ENCODE peak calls at places on chromosomes 2 and 18, in ten cellular contexts. One of them, this sample, is unnamed.
A peak's percentile ranks its signal among the peaks of the same experiment; 100 is the strongest.

GRCh38 chr2:46332686-46333281 is 35.6 kb downstream of the EPAS1 start:
- DNase-seq in H9: no peak
- DNase-seq in tibial artery: no peak
- DNase-seq in left lung: no peak
- DNase-seq in OCI-LY7: no peak
- DNase-seq in nephron progenitor cell: no peak
- DNase-seq in uterus: no peak
- DNase-seq in AG09309: no peak
- DNase-seq in foreskin fibroblast: peak; percentile 70
- DNase-seq in AG10803: peak; percentile 77
- DNase-seq in this sample: no peak

GRCh38 chr2:11373096-11373495 is 28.7 kb upstream of the ROCK2 start:
- DNase-seq in nephron progenitor cell: no peak
- DNase-seq in uterus: no peak
- DNase-seq in OCI-LY7: peak; percentile 25
- DNase-seq in tibial artery: no peak
- DNase-seq in left lung: no peak
- DNase-seq in H9: no peak
- DNase-seq in foreskin fibroblast: peak; percentile 24
- DNase-seq in AG09309: no peak
- DNase-seq in AG10803: no peak
- DNase-seq in this sample: no peak

GRCh38 chr2:148173168-148173567 is 152.3 kb downstream of the MBD5 start:
- DNase-seq in OCI-LY7: no peak
- DNase-seq in nephron progenitor cell: no peak
- DNase-seq in tibial artery: no peak
- DNase-seq in left lung: peak; percentile 51
- DNase-seq in H9: no peak
- DNase-seq in AG10803: no peak
- DNase-seq in AG09309: no peak
- DNase-seq in foreskin fibroblast: no peak
- DNase-seq in uterus: no peak
- DNase-seq in this sample: no peak

GRCh38 chr2:152686308-152686707 is 31.0 kb downstream of the PRPF40A start:
- DNase-seq in AG10803: peak; percentile 1
- DNase-seq in AG09309: no peak
- DNase-seq in H9: no peak
- DNase-seq in OCI-LY7: no peak
- DNase-seq in nephron progenitor cell: no peak
- DNase-seq in uterus: no peak
- DNase-seq in left lung: no peak
- DNase-seq in foreskin fibroblast: peak; percentile 3
- DNase-seq in tibial artery: no peak
- DNase-seq in this sample: no peak

GRCh38 chr2:159706385-159706980 is 5.8 kb upstream of the MARCHF7 start:
- DNase-seq in tibial artery: no peak
- DNase-seq in uterus: no peak
- DNase-seq in nephron progenitor cell: no peak
- DNase-seq in OCI-LY7: no peak
- DNase-seq in left lung: no peak
- DNase-seq in H9: no peak
- DNase-seq in AG09309: no peak
- DNase-seq in AG10803: peak; percentile 31
- DNase-seq in foreskin fibroblast: peak; percentile 28
- DNase-seq in this sample: no peak

GRCh38 chr2:69097908-69098655 is 85.1 kb downstream of the ANTXR1 start:
- DNase-seq in H9: no peak
- DNase-seq in OCI-LY7: no peak
- DNase-seq in uterus: no peak
- DNase-seq in AG09309: no peak
- DNase-seq in left lung: no peak
- DNase-seq in nephron progenitor cell: no peak
- DNase-seq in tibial artery: no peak
- DNase-seq in AG10803: peak; percentile 43
- DNase-seq in foreskin fibroblast: no peak
- DNase-seq in this sample: no peak

GRCh38 chr2:99389946-99390345 is 52.8 kb downstream of the EIF5B start:
- DNase-seq in uterus: no peak
- DNase-seq in left lung: no peak
- DNase-seq in nephron progenitor cell: no peak
- DNase-seq in tibial artery: no peak
- DNase-seq in AG10803: no peak
- DNase-seq in foreskin fibroblast: peak; percentile 27
- DNase-seq in AG09309: no peak
- DNase-seq in OCI-LY7: no peak
- DNase-seq in H9: no peak
- DNase-seq in this sample: no peak

GRCh38 chr2:62578837-62579640 is 73.0 kb upstream of the TMEM17 start:
- DNase-seq in tibial artery: no peak
- DNase-seq in left lung: peak; percentile 42
- DNase-seq in nephron progenitor cell: no peak
- DNase-seq in AG10803: peak; percentile 93
- DNase-seq in uterus: no peak
- DNase-seq in H9: no peak
- DNase-seq in AG09309: peak; percentile 54
- DNase-seq in OCI-LY7: no peak
- DNase-seq in foreskin fibroblast: peak; percentile 87
- DNase-seq in this sample: peak; percentile 71

DNA sequence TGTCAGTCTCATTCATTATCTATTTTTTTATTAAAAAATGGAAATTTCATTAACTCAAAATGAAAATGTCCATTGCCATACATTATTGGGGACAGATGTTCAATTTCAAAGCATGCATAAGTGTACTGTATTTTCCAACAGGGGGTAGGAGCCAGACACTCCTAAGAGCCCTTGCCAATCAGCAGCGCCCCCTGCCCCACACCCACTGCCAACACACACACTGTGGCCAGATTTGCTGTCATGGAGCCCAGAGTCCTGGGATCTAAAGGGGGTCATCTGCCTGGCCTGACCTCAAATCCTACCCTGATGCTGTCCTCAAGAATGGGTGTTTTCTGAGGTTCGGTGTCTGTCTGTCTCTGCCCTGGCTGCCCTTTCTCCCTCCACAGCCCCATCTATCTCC is 162.2 kb upstream of the TWIST2 start:
- DNase-seq in left lung: no peak
- DNase-seq in uterus: no peak
- DNase-seq in foreskin fibroblast: no peak
- DNase-seq in OCI-LY7: no peak
- DNase-seq in AG10803: no peak
- DNase-seq in AG09309: no peak
- DNase-seq in nephron progenitor cell: no peak
- DNase-seq in H9: no peak
- DNase-seq in tibial artery: no peak
- DNase-seq in this sample: no peak
- TF ChIP-seq CTCF in left lung: no peak
- TF ChIP-seq CTCF in uterus: no peak
- TF ChIP-seq CTCF in foreskin fibroblast: no peak
- TF ChIP-seq CTCF in OCI-LY7: peak; percentile 29
- TF ChIP-seq CTCF in AG10803: peak; percentile 14
- TF ChIP-seq CTCF in AG09309: no peak
- TF ChIP-seq CTCF in nephron progenitor cell: no peak
- TF ChIP-seq CTCF in H9: peak; percentile 67
- TF ChIP-seq CTCF in tibial artery: no peak
- TF ChIP-seq CTCF in this sample: no peak

DNA sequence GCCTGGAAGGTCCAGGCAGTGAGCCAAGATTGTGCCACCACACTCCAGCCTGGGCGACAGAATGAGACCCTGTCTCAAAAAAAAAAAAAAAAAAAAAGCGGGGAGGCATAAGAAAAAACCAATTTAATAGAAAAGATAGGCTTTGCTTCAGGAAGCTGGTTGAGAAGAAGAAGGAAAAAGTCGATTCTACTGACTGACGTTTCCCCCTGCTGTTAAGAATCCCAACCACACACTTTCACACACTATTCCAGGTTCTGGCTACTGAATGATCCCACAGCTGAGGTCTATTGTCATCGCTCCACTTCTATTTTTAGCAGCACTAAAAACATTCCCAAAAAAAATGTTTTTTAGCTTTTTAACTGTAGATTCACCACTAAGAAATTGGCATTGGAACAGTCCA is 6.7 kb upstream of the CHCHD5 start:
- DNase-seq in AG09309: no peak
- DNase-seq in tibial artery: no peak
- DNase-seq in OCI-LY7: no peak
- DNase-seq in nephron progenitor cell: no peak
- DNase-seq in left lung: no peak
- DNase-seq in AG10803: peak; percentile 51
- DNase-seq in uterus: no peak
- DNase-seq in foreskin fibroblast: peak; percentile 43
- DNase-seq in H9: no peak
- DNase-seq in this sample: no peak
- TF ChIP-seq CTCF in AG09309: peak; percentile 20
- TF ChIP-seq CTCF in tibial artery: no peak
- TF ChIP-seq CTCF in OCI-LY7: no peak
- TF ChIP-seq CTCF in nephron progenitor cell: no peak
- TF ChIP-seq CTCF in left lung: no peak
- TF ChIP-seq CTCF in AG10803: peak; percentile 44
- TF ChIP-seq CTCF in uterus: no peak
- TF ChIP-seq CTCF in foreskin fibroblast: peak; percentile 7
- TF ChIP-seq CTCF in H9: peak; percentile 33
- TF ChIP-seq CTCF in this sample: no peak

GRCh38 chr18:55407191-55407590 is 180.8 kb downstream of the TCF4 start:
- DNase-seq in OCI-LY7: no peak
- DNase-seq in foreskin fibroblast: no peak
- DNase-seq in tibial artery: no peak
- DNase-seq in H9: no peak
- DNase-seq in uterus: no peak
- DNase-seq in left lung: no peak
- DNase-seq in AG09309: no peak
- DNase-seq in AG10803: no peak
- DNase-seq in nephron progenitor cell: no peak
- DNase-seq in this sample: no peak

GRCh38 chr18:55406374-55407045 is 181.5 kb downstream of the TCF4 start:
- DNase-seq in left lung: no peak
- DNase-seq in AG10803: no peak
- DNase-seq in foreskin fibroblast: peak; percentile 25
- DNase-seq in uterus: no peak
- DNase-seq in OCI-LY7: no peak
- DNase-seq in H9: no peak
- DNase-seq in nephron progenitor cell: no peak
- DNase-seq in AG09309: no peak
- DNase-seq in tibial artery: no peak
- DNase-seq in this sample: no peak

GRCh38 chr18:55404136-55404810 is 183.7 kb downstream of the TCF4 start:
- DNase-seq in tibial artery: no peak
- DNase-seq in uterus: no peak
- DNase-seq in H9: no peak
- DNase-seq in left lung: no peak
- DNase-seq in AG09309: no peak
- DNase-seq in foreskin fibroblast: no peak
- DNase-seq in OCI-LY7: no peak
- DNase-seq in nephron progenitor cell: no peak
- DNase-seq in AG10803: no peak
- DNase-seq in this sample: no peak

GRCh38 chr18:55404811-55405654 is 183.0 kb downstream of the TCF4 start:
- DNase-seq in foreskin fibroblast: peak; percentile 43
- DNase-seq in uterus: no peak
- DNase-seq in nephron progenitor cell: no peak
- DNase-seq in H9: no peak
- DNase-seq in AG10803: no peak
- DNase-seq in OCI-LY7: no peak
- DNase-seq in left lung: no peak
- DNase-seq in AG09309: no peak
- DNase-seq in tibial artery: no peak
- DNase-seq in this sample: no peak

DNA sequence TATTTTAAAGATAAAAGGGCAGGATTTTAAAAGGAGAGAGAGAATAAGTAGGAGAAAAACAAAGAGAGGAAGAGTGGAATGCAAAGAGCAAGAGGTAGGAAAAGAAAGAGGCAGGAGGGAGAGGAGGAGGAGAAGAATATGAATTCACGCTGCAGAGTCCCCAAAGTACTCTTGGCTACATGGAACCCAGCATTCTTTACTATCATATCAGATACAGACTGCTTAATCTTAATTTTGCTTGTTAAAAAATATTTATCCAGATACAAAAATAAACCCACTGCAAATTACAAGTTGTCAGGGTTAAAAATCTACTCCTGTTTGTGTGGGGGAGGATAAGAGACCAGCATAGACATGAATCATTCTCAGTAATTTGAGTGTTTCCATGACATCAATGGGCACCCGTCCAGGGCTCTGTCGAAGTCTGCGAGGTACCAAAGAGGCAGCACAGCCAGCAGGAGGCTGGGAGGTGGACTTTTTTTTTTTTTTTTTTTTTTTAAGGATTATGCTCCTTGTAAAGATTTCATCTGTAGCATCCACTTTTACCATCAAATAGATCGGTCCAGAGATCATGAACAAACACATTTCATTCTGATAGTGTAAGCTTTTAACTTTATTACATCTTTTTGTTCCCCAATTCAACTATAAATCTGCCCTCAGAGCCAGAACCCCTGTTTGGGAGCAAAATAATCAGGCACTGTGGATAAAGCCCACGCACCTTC is 182.2 kb downstream of the TCF4 start:
- DNase-seq in tibial artery: peak; percentile 89
- DNase-seq in AG09309: peak; percentile 88
- DNase-seq in foreskin fibroblast: peak; percentile 95
- DNase-seq in OCI-LY7: no peak
- DNase-seq in AG10803: peak; percentile 86
- DNase-seq in nephron progenitor cell: peak; percentile 31
- DNase-seq in uterus: peak; percentile 84
- DNase-seq in left lung: no peak
- DNase-seq in H9: no peak
- DNase-seq in this sample: peak; percentile 62
- TF ChIP-seq CTCF in tibial artery: no peak
- TF ChIP-seq CTCF in AG09309: peak; percentile 26
- TF ChIP-seq CTCF in foreskin fibroblast: no peak
- TF ChIP-seq CTCF in OCI-LY7: no peak
- TF ChIP-seq CTCF in AG10803: peak; percentile 16
- TF ChIP-seq CTCF in nephron progenitor cell: no peak
- TF ChIP-seq CTCF in uterus: no peak
- TF ChIP-seq CTCF in left lung: no peak
- TF ChIP-seq CTCF in H9: no peak
- TF ChIP-seq CTCF in this sample: no peak

DNA sequence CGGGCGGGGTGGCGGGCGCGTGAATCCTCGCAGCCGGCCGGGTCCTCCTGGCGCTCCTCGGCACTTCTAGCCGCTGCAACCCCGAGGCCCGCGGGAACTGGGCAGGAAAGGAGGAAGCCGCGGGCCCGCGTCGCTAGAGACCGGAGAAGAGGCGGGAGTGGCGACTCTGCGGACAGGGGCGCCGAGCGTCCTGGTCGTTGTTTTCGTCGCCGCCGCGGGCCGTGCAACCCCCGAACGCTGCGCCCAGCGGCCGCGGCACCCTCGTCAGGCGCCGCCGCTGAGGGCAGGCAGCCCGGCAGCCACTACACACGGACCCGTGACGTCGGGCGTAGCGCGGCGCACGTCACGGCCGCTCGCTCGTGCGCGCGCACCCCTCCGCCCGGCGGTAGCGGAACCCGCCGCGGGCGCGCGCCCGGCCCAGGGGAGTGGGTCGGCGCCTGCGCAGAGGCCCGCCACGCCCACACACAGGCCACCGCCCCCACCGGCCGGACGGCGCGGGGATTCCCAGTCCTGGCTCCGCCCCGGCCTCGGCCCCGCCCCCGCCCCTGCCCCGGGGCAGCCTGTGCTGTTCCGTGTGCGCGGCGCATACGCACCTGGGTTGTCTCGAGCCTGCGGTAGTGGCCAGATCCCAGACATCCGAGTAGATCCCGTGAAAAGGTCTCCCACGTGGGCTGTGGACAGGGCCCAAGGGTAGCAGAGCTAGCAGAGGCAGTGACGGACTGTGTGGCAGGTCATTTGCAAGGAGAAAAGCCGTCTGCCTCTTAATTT is at the start of gene MAP3K2:
- DNase-seq in tibial artery: peak; percentile 90
- DNase-seq in AG10803: peak; percentile 89
- DNase-seq in OCI-LY7: peak; percentile 96
- DNase-seq in H9: peak; percentile 93
- DNase-seq in uterus: peak; percentile 95
- DNase-seq in left lung: peak; percentile 99
- DNase-seq in AG09309: peak; percentile 52
- DNase-seq in nephron progenitor cell: peak; percentile 97
- DNase-seq in foreskin fibroblast: peak; percentile 98
- DNase-seq in this sample: peak; percentile 96
- TF ChIP-seq CTCF in tibial artery: no peak
- TF ChIP-seq CTCF in AG10803: no peak
- TF ChIP-seq CTCF in OCI-LY7: no peak
- TF ChIP-seq CTCF in H9: no peak
- TF ChIP-seq CTCF in uterus: no peak
- TF ChIP-seq CTCF in left lung: no peak
- TF ChIP-seq CTCF in AG09309: no peak
- TF ChIP-seq CTCF in nephron progenitor cell: no peak
- TF ChIP-seq CTCF in foreskin fibroblast: no peak
- TF ChIP-seq CTCF in this sample: no peak